ENCODE peak calls at places on chromosomes 4 and X, in ten cellular contexts. K, Z, E, I, N, X, Q, U, L and P are unnamed samples.

GRCh38 chr4:6513678-6514077 is 41.3 kb upstream of the PPP2R2C start:
- DNase-seq in K (no peak), Z (no peak), E (no peak), I (no peak), N (no peak), X (no peak), Q (no peak), U (no peak), L (no peak), P (no peak)

GRCh38 chr4:103721251-103721650 is 1.5 kb upstream of the TACR3 start:
- DNase-seq in K (no peak), Z (no peak), E (no peak), I (no peak), N (no peak), X (no peak), Q (no peak), U (no peak), L (no peak), P (no peak)

GRCh38 chrX:151912221-151912620 is 468 bp upstream of the MAGEA4 start:
- DNase-seq in K (no peak), Z (no peak), E (no peak), I (no peak), N (no peak), X (no peak), Q (no peak), U (no peak), L (no peak), P (no peak)

GRCh38 chr4:89753601-89754066 is 83.3 kb downstream of the SNCA start:
- DNase-seq in K (no peak), Z (no peak), E (no peak), I (peak), N (peak), X (peak), Q (no peak), U (no peak), L (no peak), P (no peak)

GRCh38 chrX:10011261-10011931 is 44.2 kb downstream of the CLDN34 start:
- DNase-seq in K (no peak), Z (no peak), E (no peak), I (no peak), N (no peak), X (no peak), Q (no peak), U (no peak), L (no peak), P (no peak)

GRCh38 chrX:97322401-97322800 is 438.7 kb downstream of the RPA4 start:
- DNase-seq in K (no peak), Z (no peak), E (no peak), I (no peak), N (peak), X (peak), Q (no peak), U (no peak), L (no peak), P (no peak)

GRCh38 chr4:3009422-3009821 is 46.1 kb downstream of the GRK4 start:
- DNase-seq in K (no peak), Z (peak), E (peak), I (peak), N (no peak), X (peak), Q (no peak), U (no peak), L (no peak), P (no peak)

GRCh38 chr4:137700072-137700471 is 167.8 kb upstream of the PCDH18 start:
- DNase-seq in K (no peak), Z (no peak), E (no peak), I (no peak), N (peak), X (peak), Q (no peak), U (no peak), L (no peak), P (no peak)

GRCh38 chr4:5758741-5759140 is 47.7 kb downstream of the EVC start:
- DNase-seq in K (peak), Z (no peak), E (no peak), I (no peak), N (peak), X (peak), Q (no peak), U (no peak), L (no peak), P (no peak)

GRCh38 chr4:101718810-101719209 is 71.7 kb upstream of the BANK1 start:
- DNase-seq in K (no peak), Z (no peak), E (no peak), I (no peak), N (no peak), X (no peak), Q (no peak), U (no peak), L (no peak), P (no peak)

GRCh38 chr4:165972747-165973146 is 99.7 kb downstream of the TLL1 start:
- DNase-seq in K (no peak), Z (no peak), E (no peak), I (no peak), N (peak), X (no peak), Q (no peak), U (no peak), L (no peak), P (no peak)

GRCh38 chrX:155028749-155029360 is 2.2 kb downstream of the FUNDC2 start:
- DNase-seq in K (no peak), Z (no peak), E (no peak), I (no peak), N (peak), X (peak), Q (no peak), U (no peak), L (no peak), P (no peak)

GRCh38 chrX:71106427-71106826 is at the start of gene CXorf65:
- DNase-seq in K (no peak), Z (no peak), E (no peak), I (no peak), N (no peak), X (no peak), Q (no peak), U (no peak), L (no peak), P (no peak)

GRCh38 chr4:2964077-2964471 is 703 bp downstream of the GRK4 start:
- DNase-seq in K (no peak), Z (no peak), E (no peak), I (no peak), N (no peak), X (no peak), Q (no peak), U (no peak), L (no peak), P (no peak)

GRCh38 chr4:173577963-173578362 is 47.9 kb upstream of the HAND2 start:
- DNase-seq in K (no peak), Z (no peak), E (no peak), I (no peak), N (no peak), X (no peak), Q (no peak), U (no peak), L (no peak), P (no peak)

GRCh38 chr4:56215901-56216300 is 171.4 kb downstream of the AASDH start:
- DNase-seq in K (no peak), Z (peak), E (no peak), I (no peak), N (peak), X (peak), Q (no peak), U (no peak), L (no peak), P (no peak)

GRCh38 chr4:181475781-181476180 is 767.4 kb upstream of the TENM3 start:
- DNase-seq in K (no peak), Z (no peak), E (no peak), I (no peak), N (no peak), X (peak), Q (no peak), U (no peak), L (no peak), P (no peak)